ENCODE peak calls at places on chromosome 6, in eight cellular contexts. G is fibroblast of the aortic adventitia; C is CD4-positive, CD25-positive, alpha-beta regulatory T cell; T is psoas muscle; F is activated CD4-positive, alpha-beta T cell treated with anti-CD3 and anti-CD28 coated beads for 36 hours; S is NCI-H187; V is lower lobe of right lung; W is NCI-H2081 treated with DMSO at 0.1 percent for 48 hours. Y is an unnamed sample.

GRCh38 chr6:67131827-67132226 is 1424.8 kb upstream of the EYS start:
- DNase-seq in C (no peak), S (no peak), W (no peak), G (peak), V (no peak), T (no peak), F (no peak), Y (no peak)

GRCh38 chr6:16712250-16712930 is 48.9 kb downstream of the ATXN1 start:
- DNase-seq in W (no peak), G (peak), T (no peak), F (peak), S (no peak), V (no peak), C (no peak), Y (no peak)

GRCh38 chr6:157221049-157221816 is 102.1 kb downstream of the TMEM242 start:
- DNase-seq in G (peak), W (no peak), S (no peak), V (peak), T (peak), C (peak), F (peak), Y (peak)

GRCh38 chr6:36563237-36563927 is 16.1 kb upstream of the STK38 start:
- DNase-seq in F (no peak), T (no peak), S (no peak), G (peak), V (no peak), W (no peak), C (no peak), Y (no peak)

GRCh38 chr6:116676021-116676420 is 5.0 kb upstream of the KPNA5 start:
- DNase-seq in C (no peak), F (no peak), G (peak), W (no peak), S (no peak), V (no peak), T (no peak), Y (no peak)

GRCh38 chr6:27238010-27238983 is 9.2 kb upstream of the PRSS16 start:
- DNase-seq in W (no peak), C (no peak), G (peak), S (no peak), T (no peak), F (peak), V (no peak), Y (no peak)

GRCh38 chr6:65933390-65933789 is 226.4 kb upstream of the EYS start:
- DNase-seq in C (no peak), V (no peak), G (no peak), T (no peak), F (no peak), W (no peak), S (no peak), Y (no peak)

GRCh38 chr6:33254591-33254990 is 17.1 kb downstream of the VPS52 start:
- DNase-seq in W (no peak), V (no peak), S (no peak), T (no peak), G (no peak), F (no peak), C (no peak), Y (peak)

GRCh38 chr6:161917645-161918044 is 643.8 kb upstream of the AGPAT4 start:
- DNase-seq in C (no peak), W (no peak), F (no peak), G (no peak), S (no peak), T (no peak), V (no peak), Y (no peak)

GRCh38 chr6:7341271-7341670 is 28.3 kb upstream of the SSR1 start:
- DNase-seq in C (no peak), V (no peak), T (no peak), G (no peak), W (no peak), F (no peak), S (no peak), Y (no peak)

GRCh38 chr6:125307964-125308615 is 6.3 kb upstream of the HDDC2 start:
- DNase-seq in F (no peak), W (no peak), C (no peak), T (no peak), S (no peak), G (no peak), V (no peak), Y (no peak)

GRCh38 chr6:110618591-110619267 is 142.3 kb upstream of the SLC22A16 start:
- DNase-seq in F (no peak), W (no peak), C (no peak), G (peak), T (no peak), V (no peak), S (no peak), Y (no peak)

GRCh38 chr6:15481892-15482291 is 180.9 kb downstream of the DTNBP1 start:
- DNase-seq in S (peak), C (no peak), W (no peak), F (peak), T (no peak), V (no peak), G (no peak), Y (no peak)

GRCh38 chr6:139472341-139473038 is 98.0 kb upstream of the CITED2 start:
- DNase-seq in V (no peak), W (no peak), S (no peak), C (no peak), F (no peak), T (no peak), G (peak), Y (no peak)

GRCh38 chr6:46848684-46849360 is 55.6 kb downstream of the MEP1A start:
- DNase-seq in C (peak), G (peak), T (peak), V (peak), S (peak), F (peak), W (peak), Y (peak)

GRCh38 chr6:84033523-84034451 is at the start of gene MRAP2:
- DNase-seq in V (peak), C (no peak), F (peak), W (no peak), S (no peak), G (no peak), T (no peak), Y (no peak)

GRCh38 chr6:170186909-170187668 is 103.8 kb downstream of the DLL1 start:
- DNase-seq in T (no peak), C (no peak), F (no peak), G (no peak), V (no peak), S (no peak), W (no peak), Y (peak)

GRCh38 chr6:133062077-133062476 is 179.1 kb upstream of the EYA4 start:
- DNase-seq in C (no peak), V (no peak), F (no peak), T (no peak), W (no peak), S (no peak), G (peak), Y (no peak)

GRCh38 chr6:22250486-22250885 is 46.4 kb downstream of the PRL start:
- DNase-seq in W (peak), T (no peak), V (no peak), F (no peak), G (no peak), C (no peak), S (peak), Y (no peak)

GRCh38 chr6:112049051-112049799 is 4.7 kb upstream of the CCN6 start:
- DNase-seq in F (no peak), T (no peak), C (no peak), G (no peak), S (no peak), W (no peak), V (no peak), Y (no peak)

GRCh38 chr6:135567375-135568083 is 70.0 kb upstream of the AHI1 start:
- DNase-seq in T (no peak), G (no peak), W (no peak), C (no peak), F (no peak), S (no peak), V (no peak), Y (no peak)

GRCh38 chr6:155050311-155050710 is 55.2 kb downstream of the TIAM2 start:
- DNase-seq in W (no peak), C (peak), F (peak), V (no peak), G (no peak), S (no peak), T (no peak), Y (no peak)

GRCh38 chr6:96777113-96777512 is 60.2 kb downstream of the GPR63 start:
- DNase-seq in F (no peak), C (no peak), V (no peak), W (no peak), G (no peak), S (no peak), T (no peak), Y (no peak)

GRCh38 chr6:142846883-142847287 is 98.1 kb downstream of the HIVEP2 start:
- DNase-seq in T (peak), V (no peak), W (no peak), F (no peak), G (peak), C (no peak), S (no peak), Y (no peak)

GRCh38 chr6:13709698-13710551 is 1.7 kb downstream of the RANBP9 start:
- DNase-seq in T (no peak), W (no peak), V (no peak), C (peak), F (peak), G (peak), S (no peak), Y (no peak)

GRCh38 chr6:70377372-70377771 is 35.9 kb upstream of the FAM135A start:
- DNase-seq in V (no peak), S (no peak), C (no peak), W (no peak), G (no peak), T (no peak), F (no peak), Y (no peak)

GRCh38 chr6:166862287-166862977 is 93.9 kb downstream of the RNASET2 start:
- DNase-seq in F (peak), S (no peak), V (no peak), W (no peak), G (no peak), C (peak), T (no peak), Y (peak)

GRCh38 chr6:157845493-157846259 is 22.6 kb downstream of the SNX9 start:
- DNase-seq in T (no peak), C (no peak), S (no peak), W (no peak), F (no peak), V (no peak), G (no peak), Y (no peak)

GRCh38 chr6:127073222-127073621 is 45.2 kb upstream of the RSPO3 start:
- DNase-seq in T (no peak), V (no peak), C (no peak), W (no peak), S (no peak), G (no peak), F (no peak), Y (no peak)

GRCh38 chr6:34151321-34152041 is 5.6 kb upstream of the GRM4 start:
- DNase-seq in W (no peak), V (no peak), G (no peak), F (no peak), S (no peak), C (no peak), T (no peak), Y (peak)

GRCh38 chr6:81171991-81172740 is 580.3 kb downstream of the TENT5A start:
- DNase-seq in T (peak), G (peak), C (no peak), V (no peak), S (no peak), F (no peak), W (no peak), Y (peak)

Y was measured in posterior vena cava.